ENCODE peak calls at places on chromosomes 1 and 21, in four cellular contexts. One of them, this sample, is unnamed. For H4K20me1, the result is how much of the 10 kb centered on the place peaks cover.

GRCh38 chr1:9466780-9467755 is 72.2 kb upstream of the SLC25A33 start:
- DNase-seq in GM12878: no peak
- DNase-seq in K562: no peak
- DNase-seq in H1: no peak
- DNase-seq in this sample: no peak

GRCh38 chr1:115089443-115090340 is at the start of gene TSPAN2:
- DNase-seq in K562: peak
- DNase-seq in H1: peak
- DNase-seq in GM12878: no peak
- DNase-seq in this sample: no peak

GRCh38 chr1:238621405-238621804 is 730.7 kb upstream of the ZP4 start:
- DNase-seq in GM12878: no peak
- DNase-seq in K562: no peak
- DNase-seq in H1: no peak
- DNase-seq in this sample: no peak

GRCh38 chr1:241639653-241640148 is 468 bp downstream of the CHML start:
- DNase-seq in K562: peak
- DNase-seq in H1: no peak
- DNase-seq in GM12878: no peak
- DNase-seq in this sample: peak

GRCh38 chr1:225737179-225737578 is 40.4 kb upstream of the SRP9 start:
- DNase-seq in GM12878: no peak
- DNase-seq in H1: no peak
- DNase-seq in K562: no peak
- DNase-seq in this sample: no peak

GRCh38 chr1:7781923-7782495 is 2.1 kb upstream of the PER3 start:
- DNase-seq in H1: no peak
- DNase-seq in K562: no peak
- DNase-seq in GM12878: no peak
- DNase-seq in this sample: no peak

GRCh38 chr21:43600642-43601397 is 58.5 kb downstream of the HSF2BP start:
- DNase-seq in H1: no peak
- DNase-seq in K562: no peak
- DNase-seq in GM12878: no peak
- DNase-seq in this sample: no peak

GRCh38 chr21:8993284-8993942 is 1528.0 kb upstream of the TPTE start:
- DNase-seq in K562: no peak
- DNase-seq in H1: no peak
- DNase-seq in GM12878: no peak
- DNase-seq in this sample: peak

GRCh38 chr1:167544447-167544846 is 9.1 kb downstream of the CREG1 start:
- DNase-seq in K562: no peak
- DNase-seq in H1: no peak
- DNase-seq in GM12878: no peak
- DNase-seq in this sample: no peak

GRCh38 chr1:151875419-151876097 is 22.0 kb upstream of the THEM5 start:
- DNase-seq in H1: no peak
- DNase-seq in K562: no peak
- DNase-seq in GM12878: no peak
- DNase-seq in this sample: no peak

GRCh38 chr1:44408181-44409018 is 3.3 kb downstream of the RNF220 start:
- DNase-seq in K562: no peak
- DNase-seq in H1: no peak
- DNase-seq in GM12878: no peak
- DNase-seq in this sample: peak

GRCh38 chr21:41216486-41216885 is 48.5 kb downstream of the BACE2 start:
- DNase-seq in GM12878: no peak
- DNase-seq in H1: no peak
- DNase-seq in K562: no peak
- DNase-seq in this sample: no peak

GRCh38 chr1:233364695-233365539 is 37.4 kb downstream of the MAP3K21 start:
- DNase-seq in H1: no peak
- DNase-seq in K562: peak
- DNase-seq in GM12878: no peak
- DNase-seq in this sample: no peak

GRCh38 chr1:25515033-25515432 is 28.4 kb upstream of the LDLRAP1 start:
- DNase-seq in H1: no peak
- DNase-seq in GM12878: no peak
- DNase-seq in K562: no peak
- DNase-seq in this sample: no peak

GRCh38 chr1:151458936-151459330 is 361 bp downstream of the POGZ start:
- DNase-seq in K562: peak
- DNase-seq in H1: no peak
- DNase-seq in GM12878: no peak
- DNase-seq in this sample: peak

GRCh38 chr1:112517646-112518045 is 8.9 kb downstream of the WNT2B start:
- DNase-seq in GM12878: no peak
- DNase-seq in H1: no peak
- DNase-seq in K562: no peak
- DNase-seq in this sample: no peak

GRCh38 chr1:64884261-64885040 is 81.9 kb downstream of the JAK1 start:
- DNase-seq in H1: no peak
- DNase-seq in K562: no peak
- DNase-seq in GM12878: no peak
- DNase-seq in this sample: no peak

GRCh38 chr1:21200767-21201166 is 24.1 kb upstream of the EIF4G3 start:
- DNase-seq in H1: no peak
- DNase-seq in K562: no peak
- DNase-seq in GM12878: no peak
- DNase-seq in this sample: no peak

GRCh38 chr21:31342328-31342727 is 1.7 kb downstream of the TIAM1 start:
- DNase-seq in H1: no peak
- DNase-seq in K562: no peak
- DNase-seq in GM12878: no peak
- DNase-seq in this sample: no peak

GRCh38 chr1:238647877-238648276 is 738.5 kb upstream of the CHRM3 start:
- DNase-seq in GM12878: no peak
- DNase-seq in K562: no peak
- DNase-seq in H1: peak
- DNase-seq in this sample: no peak

GRCh38 chr1:23446644-23447310 is 22.2 kb upstream of the TCEA3 start:
- DNase-seq in GM12878: no peak
- DNase-seq in K562: no peak
- DNase-seq in H1: no peak
- DNase-seq in this sample: no peak

GRCh38 chr21:46029201-46029924 is 47.8 kb downstream of the COL6A1 start:
- DNase-seq in H1: no peak
- DNase-seq in GM12878: no peak
- DNase-seq in K562: no peak
- DNase-seq in this sample: no peak

GRCh38 chr1:10378071-10378841 is 20.6 kb upstream of the PGD start:
- DNase-seq in GM12878: no peak
- DNase-seq in H1: no peak
- DNase-seq in K562: peak
- DNase-seq in this sample: no peak

GRCh38 chr1:221371671-221372070 is 370.2 kb downstream of the DUSP10 start:
- DNase-seq in GM12878: no peak
- DNase-seq in H1: no peak
- DNase-seq in K562: no peak
- DNase-seq in this sample: no peak

GRCh38 chr1:198669023-198669698 is 30.3 kb downstream of the PTPRC start:
- DNase-seq in K562: peak
- DNase-seq in H1: no peak
- DNase-seq in GM12878: peak
- DNase-seq in this sample: peak

GRCh38 chr1:63618001-63618400 is 24.8 kb downstream of the PGM1 start:
- DNase-seq in H1: no peak
- DNase-seq in GM12878: no peak
- DNase-seq in K562: no peak
- DNase-seq in this sample: no peak

GRCh38 chr1:36040238-36040637 is 43.7 kb upstream of the TEKT2 start:
- DNase-seq in K562: no peak
- DNase-seq in H1: no peak
- DNase-seq in GM12878: no peak
- DNase-seq in this sample: no peak

DNA sequence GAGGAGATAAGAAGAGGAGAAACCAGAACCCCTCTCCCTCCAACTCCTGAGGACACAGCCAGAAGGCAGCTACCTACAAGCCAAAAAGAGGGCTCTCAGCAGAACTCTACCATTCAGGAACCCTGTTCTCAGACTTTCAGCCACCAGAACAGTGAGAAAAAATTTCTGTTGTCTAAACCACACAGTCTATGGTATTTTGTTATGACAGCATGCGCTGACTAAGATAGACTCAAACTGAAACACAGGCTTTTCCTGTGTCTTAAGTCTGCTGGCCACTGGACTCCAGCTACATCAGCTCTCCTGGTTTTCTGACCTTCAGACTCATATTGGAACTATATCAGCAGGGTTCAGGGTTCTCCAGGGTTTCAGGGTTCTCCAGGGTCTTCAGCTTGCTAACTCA is 126.5 kb upstream of the TNFSF4 start:
- DNase-seq in K562: no peak
- DNase-seq in H1: no peak
- DNase-seq in GM12878: peak
- DNase-seq in this sample: no peak
- TF ChIP-seq USF2 in K562: no peak
- TF ChIP-seq USF2 in H1: no peak
- TF ChIP-seq USF2 in GM12878: no peak
- TF ChIP-seq USF2 in this sample: no peak

GRCh38 chr21:44869860-44870747 is 3.4 kb downstream of the PTTG1IP start:
- DNase-seq in H1: no peak
- DNase-seq in GM12878: no peak
- DNase-seq in K562: no peak
- DNase-seq in this sample: peak
- H4K20me1 ChIP-seq in H1: under half
- H4K20me1 ChIP-seq in GM12878: under half
- H4K20me1 ChIP-seq in K562: half or more
- H4K20me1 ChIP-seq in this sample: half or more

DNA sequence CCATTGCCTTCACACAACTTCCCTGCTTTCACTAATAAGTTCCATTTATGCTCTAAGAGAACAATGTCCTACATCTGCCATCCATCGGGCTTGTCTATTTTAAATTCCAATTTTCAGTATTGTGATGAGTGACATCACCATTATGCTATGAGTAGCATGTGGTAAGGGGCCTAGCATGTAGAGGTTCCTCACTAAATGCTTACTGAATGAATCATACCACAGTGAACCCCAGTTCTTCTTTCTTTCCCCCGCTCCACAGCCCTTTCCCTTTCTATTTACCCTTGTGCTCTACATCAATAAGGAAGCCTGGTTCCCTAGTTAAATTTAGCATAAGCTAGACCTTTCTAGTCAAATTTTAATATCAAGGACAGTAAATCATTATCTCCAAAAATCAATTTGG is 195.0 kb upstream of the RGS18 start:
- DNase-seq in GM12878: no peak
- DNase-seq in K562: no peak
- DNase-seq in H1: no peak
- DNase-seq in this sample: no peak
- TF ChIP-seq SP1 in GM12878: no peak
- TF ChIP-seq SP1 in K562: no peak
- TF ChIP-seq SP1 in H1: no peak
- TF ChIP-seq SP1 in this sample: no peak

DNA sequence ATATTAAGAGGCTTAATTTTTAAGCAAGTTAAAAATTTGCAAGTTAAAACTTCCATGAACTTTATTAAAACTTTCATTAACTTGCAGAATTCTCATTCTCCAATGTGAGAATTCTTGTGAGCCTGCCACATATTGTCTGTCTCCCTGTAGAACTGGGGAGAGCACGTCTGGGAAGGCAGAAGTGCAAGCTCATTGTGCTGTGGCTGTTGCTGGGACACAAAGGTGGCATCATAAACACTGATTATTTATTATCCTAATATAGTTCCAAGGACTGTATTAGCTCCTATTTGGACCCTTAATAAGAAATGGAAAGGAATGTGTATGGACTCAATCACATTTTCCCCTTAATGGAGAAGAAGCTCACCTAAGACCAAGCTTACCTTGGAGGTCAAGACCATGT is 68.7 kb upstream of the MROH9 start:
- DNase-seq in H1: no peak
- DNase-seq in GM12878: no peak
- DNase-seq in K562: no peak
- DNase-seq in this sample: no peak
- TF ChIP-seq USF2 in H1: no peak
- TF ChIP-seq USF2 in GM12878: no peak
- TF ChIP-seq USF2 in K562: no peak
- TF ChIP-seq USF2 in this sample: no peak

DNA sequence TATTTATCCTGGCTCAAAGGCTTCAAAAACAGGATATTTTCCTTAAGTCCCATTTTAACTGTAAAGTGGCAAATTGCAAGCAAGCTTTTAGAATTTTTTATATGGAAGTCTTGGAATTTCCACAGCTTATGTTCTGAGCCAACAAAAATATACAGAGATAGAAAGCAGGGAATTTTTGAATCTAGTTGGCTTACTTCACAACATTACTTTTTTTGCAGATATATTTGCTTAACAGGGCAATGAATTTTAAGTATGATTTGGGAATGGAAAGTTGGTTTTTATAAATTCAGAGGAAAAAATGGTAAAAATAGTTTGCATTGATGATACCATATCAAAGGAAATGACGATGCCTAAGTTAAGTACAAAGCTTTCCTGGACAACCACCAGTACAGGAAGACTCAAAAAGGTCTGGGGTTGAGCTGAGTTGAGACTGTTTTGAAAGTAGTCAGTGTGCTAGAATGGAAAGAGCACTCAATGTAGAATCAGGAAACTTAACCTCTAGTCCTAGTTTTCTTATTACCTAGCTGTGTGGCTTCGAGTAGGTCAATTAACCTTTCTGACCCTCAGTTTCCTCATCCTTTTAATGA is 11.0 kb upstream of the VCAM1 start:
- DNase-seq in H1: no peak
- DNase-seq in GM12878: no peak
- DNase-seq in K562: no peak
- DNase-seq in this sample: no peak
- H4K20me1 ChIP-seq in H1: under half
- H4K20me1 ChIP-seq in GM12878: under half
- H4K20me1 ChIP-seq in K562: under half
- H4K20me1 ChIP-seq in this sample: under half

GRCh38 chr1:189657715-189658114 is 819.9 kb downstream of the BRINP3 start:
- DNase-seq in GM12878: no peak
- DNase-seq in K562: no peak
- DNase-seq in H1: no peak
- DNase-seq in this sample: peak
- TF ChIP-seq SP1 in GM12878: no peak
- TF ChIP-seq SP1 in K562: no peak
- TF ChIP-seq SP1 in H1: no peak
- TF ChIP-seq SP1 in this sample: no peak

DNA sequence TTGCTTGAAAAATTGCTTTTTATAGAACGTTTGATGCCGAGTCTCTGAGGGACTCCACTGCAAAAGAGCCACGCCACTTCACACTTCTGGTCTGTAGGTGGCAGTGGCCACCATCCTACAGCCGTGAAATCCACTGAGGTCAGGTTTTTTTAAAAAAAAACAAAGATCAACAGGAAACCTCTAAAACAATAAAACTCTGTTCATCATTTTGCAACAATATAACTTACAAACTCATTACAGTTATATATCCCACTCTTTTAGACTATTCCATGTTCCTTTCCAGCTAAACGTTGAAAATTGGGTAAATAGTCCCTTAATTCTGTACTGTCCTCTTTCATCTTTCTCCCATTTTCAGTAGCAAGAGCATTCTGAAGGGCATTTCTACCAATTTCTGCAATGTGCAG is 64.6 kb upstream of the FMN2 start:
- DNase-seq in H1: no peak
- DNase-seq in K562: peak
- DNase-seq in GM12878: no peak
- DNase-seq in this sample: peak
- TF ChIP-seq USF2 in H1: no peak
- TF ChIP-seq USF2 in K562: no peak
- TF ChIP-seq USF2 in GM12878: no peak
- TF ChIP-seq USF2 in this sample: no peak